ENCODE peak calls at places on chromosomes 6 and 20, in five cellular contexts. L is SK-N-MC, Z is right atrium auricular region, O is A549, Y is neural progenitor cell. K is an unnamed sample.

GRCh38 chr6:125509477-125509876 is 207.7 kb upstream of the HDDC2 start:
- DNase-seq in L (no peak), Z (no peak), O (no peak), Y (no peak), K (no peak)

GRCh38 chr6:18141805-18142590 is 12.9 kb downstream of the TPMT start:
- DNase-seq in L (no peak), Z (no peak), O (no peak), Y (peak), K (peak)

GRCh38 chr6:7431594-7432390 is 42.2 kb downstream of the RIOK1 start:
- DNase-seq in L (no peak), Z (no peak), O (no peak), Y (no peak), K (no peak)

GRCh38 chr6:147201885-147202515 is 2.2 kb upstream of the STXBP5 start:
- DNase-seq in L (no peak), Z (no peak), O (peak), Y (peak), K (peak)

GRCh38 chr6:101509556-101509955 is 116.0 kb downstream of the GRIK2 start:
- DNase-seq in L (no peak), Z (no peak), O (no peak), Y (no peak), K (no peak)

GRCh38 chr6:33929575-33930288 is 125.9 kb upstream of the MLN start:
- DNase-seq in L (no peak), Z (no peak), O (no peak), Y (no peak), K (peak)

GRCh38 chr6:72245565-72245964 is 359.2 kb downstream of the RIMS1 start:
- DNase-seq in L (no peak), Z (no peak), O (no peak), Y (peak), K (no peak)

GRCh38 chr6:13485923-13486557 is 1.4 kb downstream of the GFOD1 start:
- DNase-seq in L (no peak), Z (no peak), O (peak), Y (peak), K (peak)

GRCh38 chr6:43453831-43454230 is 1.5 kb downstream of the DLK2 start:
- DNase-seq in L (no peak), Z (no peak), O (no peak), Y (no peak), K (no peak)

GRCh38 chr6:55963301-55963700 is 87.9 kb upstream of the BMP5 start:
- DNase-seq in L (no peak), Z (no peak), O (no peak), Y (no peak), K (peak)

GRCh38 chr6:120026791-120027190 is 677.2 kb upstream of the MAN1A1 start:
- DNase-seq in L (no peak), Z (no peak), O (no peak), Y (no peak), K (no peak)

GRCh38 chr6:39441301-39441700 is 118.8 kb upstream of the KCNK16 start:
- DNase-seq in L (no peak), Z (no peak), O (no peak), Y (no peak), K (peak)

GRCh38 chr6:105087571-105088211 is 92.1 kb downstream of the POPDC3 start:
- DNase-seq in L (peak), Z (no peak), O (peak), Y (peak), K (peak)

GRCh38 chr20:1209447-1210387 is 6.5 kb downstream of the C20orf202 start:
- DNase-seq in L (no peak), Z (no peak), O (no peak), Y (no peak), K (no peak)

GRCh38 chr6:125480571-125480970 is 178.8 kb upstream of the HDDC2 start:
- DNase-seq in L (no peak), Z (no peak), O (no peak), Y (no peak), K (no peak)

GRCh38 chr6:153090241-153090930 is 40.7 kb downstream of the RGS17 start:
- DNase-seq in L (no peak), Z (no peak), O (no peak), Y (no peak), K (no peak)

GRCh38 chr20:24609757-24610156 is 140.3 kb downstream of the SYNDIG1 start:
- DNase-seq in L (no peak), Z (no peak), O (no peak), Y (no peak), K (no peak)

GRCh38 chr6:154432533-154433476 is 76.2 kb upstream of the IPCEF1 start:
- DNase-seq in L (peak), Z (no peak), O (no peak), Y (no peak), K (no peak)

GRCh38 chr6:137880633-137881521 is 13.8 kb downstream of the TNFAIP3 start:
- DNase-seq in L (no peak), Z (no peak), O (no peak), Y (no peak), K (no peak)

GRCh38 chr20:62051166-62051900 is 14.3 kb downstream of the TAF4 start:
- DNase-seq in L (no peak), Z (no peak), O (no peak), Y (no peak), K (no peak)

GRCh38 chr6:159931112-159931511 is 37.8 kb upstream of the IGF2R start:
- DNase-seq in L (no peak), Z (no peak), O (no peak), Y (no peak), K (no peak)

GRCh38 chr6:153312633-153313032 is 181.6 kb upstream of the RGS17 start:
- DNase-seq in L (peak), Z (no peak), O (peak), Y (peak), K (peak)

GRCh38 chr6:52361347-52361944 is 505 bp upstream of the PAQR8 start:
- DNase-seq in L (no peak), Z (peak), O (no peak), Y (no peak), K (peak)

GRCh38 chr6:38179794-38180430 is 360.4 kb downstream of the ZFAND3 start:
- DNase-seq in L (no peak), Z (no peak), O (no peak), Y (no peak), K (peak)

GRCh38 chr20:24782801-24783630 is 166.1 kb upstream of the CST7 start:
- DNase-seq in L (no peak), Z (no peak), O (no peak), Y (peak), K (peak)

GRCh38 chr6:13673368-13673767 is 38.3 kb downstream of the RANBP9 start:
- DNase-seq in L (no peak), Z (no peak), O (no peak), Y (no peak), K (no peak)

GRCh38 chr20:9015984-9016324 is 52.9 kb upstream of the PLCB4 start:
- DNase-seq in L (no peak), Z (no peak), O (no peak), Y (peak), K (no peak)

GRCh38 chr6:144580039-144580438 is 294.9 kb downstream of the UTRN start:
- DNase-seq in L (no peak), Z (no peak), O (no peak), Y (no peak), K (no peak)

GRCh38 chr6:15443119-15443518 is 197.2 kb downstream of the JARID2 start:
- DNase-seq in L (no peak), Z (no peak), O (no peak), Y (no peak), K (no peak)

GRCh38 chr6:90296346-90297123 is at the start of gene BACH2:
- DNase-seq in L (no peak), Z (peak), O (peak), Y (peak), K (peak)

GRCh38 chr6:75275067-75275466 is 9.5 kb downstream of the TMEM30A start:
- DNase-seq in L (no peak), Z (no peak), O (no peak), Y (no peak), K (no peak)
- H3K27ac ChIP-seq in L (no peak), Z (no peak), O (peak), Y (no peak), K (no peak)

DNA sequence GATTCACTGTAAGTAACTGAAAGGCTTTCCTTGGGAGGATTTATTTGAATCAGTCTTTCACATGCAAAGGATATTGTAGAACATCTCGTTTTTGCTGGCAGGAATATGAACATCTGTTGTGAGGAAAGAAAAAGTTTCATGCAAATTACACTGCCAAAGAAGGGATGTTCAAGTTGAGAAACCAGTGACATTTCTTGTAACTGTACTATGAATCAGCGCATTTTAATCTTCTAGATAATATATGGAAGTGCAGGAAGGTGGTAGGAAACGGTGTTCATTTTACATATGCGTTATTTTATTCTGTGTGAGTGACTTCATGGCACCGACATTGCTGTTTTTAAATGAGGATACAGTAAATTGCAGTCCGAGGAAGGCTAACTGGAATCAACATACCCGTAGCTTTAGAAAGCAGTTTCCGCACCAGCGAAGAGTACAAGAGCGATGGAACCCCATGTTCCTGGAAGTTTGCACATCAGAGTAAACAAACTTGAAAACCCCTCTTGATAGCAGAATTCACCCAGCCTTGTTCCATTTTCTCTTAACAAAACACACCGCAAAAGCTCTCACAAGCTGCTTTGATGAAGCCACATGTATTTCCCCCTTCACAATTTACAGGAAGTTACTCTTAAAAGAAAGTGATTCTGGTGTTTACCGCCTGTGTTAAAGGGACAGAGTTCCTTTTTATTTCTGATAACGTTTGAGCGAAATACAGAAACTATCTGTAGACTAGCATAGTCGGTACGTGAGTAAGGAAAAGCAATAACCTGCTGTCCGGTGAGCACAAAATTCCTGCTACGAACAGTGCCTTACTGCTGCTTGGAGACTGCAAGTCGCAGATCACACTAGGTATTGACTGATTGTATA is 11.5 kb downstream of the PRDM1 start:
- DNase-seq in L (no peak), Z (no peak), O (no peak), Y (no peak), K (no peak)
- H3K4me3 ChIP-seq in L (peak), Z (peak), O (peak), Y (peak), K (no peak)

GRCh38 chr6:26195924-26196845 is 109.0 kb downstream of the HFE start:
- DNase-seq in L (no peak), Z (no peak), O (no peak), Y (peak), K (no peak)

GRCh38 chr6:26194329-26194701 is 107.1 kb downstream of the HFE start:
- DNase-seq in L (no peak), Z (no peak), O (no peak), Y (no peak), K (no peak)

GRCh38 chr6:26194774-26195375 is 107.6 kb downstream of the HFE start:
- DNase-seq in L (no peak), Z (no peak), O (no peak), Y (no peak), K (no peak)

GRCh38 chr6:26196846-26197683 is 109.8 kb downstream of the HFE start:
- DNase-seq in L (peak), Z (peak), O (no peak), Y (peak), K (no peak)

GRCh38 chr6:26195376-26195923 is 108.2 kb downstream of the HFE start:
- DNase-seq in L (peak), Z (peak), O (no peak), Y (peak), K (no peak)
- H3K27ac ChIP-seq in L (peak), Z (peak), O (peak), Y (peak), K (no peak)

DNA sequence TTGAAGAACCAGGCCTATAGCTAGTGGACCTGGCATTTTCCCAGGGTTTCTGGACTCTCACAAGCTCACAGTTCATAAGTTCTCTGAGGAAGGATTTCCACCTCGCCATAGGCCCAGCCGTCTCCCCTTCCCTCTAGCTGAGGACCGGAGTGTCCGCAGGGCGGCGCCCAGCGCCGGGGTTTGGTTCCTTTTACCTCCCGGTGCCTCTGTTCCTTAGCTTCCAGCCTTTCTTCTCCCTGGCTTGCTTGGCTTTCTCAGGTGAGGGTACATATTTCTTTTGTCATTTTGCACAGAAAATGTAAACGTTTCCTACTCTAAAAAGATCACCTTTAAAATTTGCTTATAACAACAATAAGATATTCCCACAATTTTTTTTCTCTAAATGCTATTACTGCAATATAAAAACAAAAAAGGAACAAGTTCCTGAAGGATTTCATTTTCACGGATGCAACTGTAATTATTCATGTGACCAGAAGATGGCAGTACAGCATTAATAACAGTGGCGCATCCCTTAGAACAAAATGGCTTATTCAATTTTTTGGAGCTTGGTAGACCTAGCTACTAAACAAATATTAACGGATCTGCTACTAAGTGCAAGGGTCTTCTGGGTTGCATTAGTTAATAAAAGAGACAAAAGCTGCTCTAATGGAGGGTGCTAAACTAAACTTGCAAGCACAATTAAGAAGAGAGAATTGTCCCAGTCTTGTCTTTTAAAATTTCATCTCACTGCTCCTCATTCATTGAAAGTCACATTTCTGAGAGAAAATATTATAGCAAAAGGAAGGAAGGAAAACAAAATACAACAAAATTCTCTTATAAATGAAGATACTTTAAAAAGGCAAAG is 172.9 kb downstream of the ADGRG6 start:
- DNase-seq in L (peak), Z (no peak), O (peak), Y (peak), K (peak)
- H3K4me3 ChIP-seq in L (peak), Z (no peak), O (no peak), Y (no peak), K (no peak)

GRCh38 chr20:4946585-4947378 is 54.5 kb downstream of the SLC23A2 start:
- DNase-seq in L (no peak), Z (no peak), O (no peak), Y (no peak), K (no peak)
- H3K27ac ChIP-seq in L (peak), Z (no peak), O (no peak), Y (no peak), K (no peak)

GRCh38 chr20:47480705-47481104 is 21.0 kb upstream of the NCOA3 start:
- DNase-seq in L (no peak), Z (no peak), O (no peak), Y (no peak), K (no peak)
- H3K4me3 ChIP-seq in L (no peak), Z (no peak), O (no peak), Y (no peak), K (no peak)

GRCh38 chr6:158503222-158503621 is 56.7 kb upstream of the TMEM181 start:
- DNase-seq in L (no peak), Z (no peak), O (no peak), Y (no peak), K (no peak)

GRCh38 chr6:158500016-158500735 is 59.7 kb upstream of the TMEM181 start:
- DNase-seq in L (no peak), Z (no peak), O (no peak), Y (no peak), K (no peak)

GRCh38 chr6:158502593-158502950 is 57.3 kb upstream of the TMEM181 start:
- DNase-seq in L (no peak), Z (no peak), O (no peak), Y (no peak), K (no peak)

GRCh38 chr6:158503846-158504245 is 56.0 kb upstream of the TMEM181 start:
- DNase-seq in L (no peak), Z (no peak), O (no peak), Y (no peak), K (no peak)

GRCh38 chr6:158501638-158502592 is 58.0 kb upstream of the TMEM181 start:
- DNase-seq in L (no peak), Z (no peak), O (no peak), Y (no peak), K (no peak)
- H3K27ac ChIP-seq in L (no peak), Z (no peak), O (no peak), Y (no peak), K (no peak)